ENCODE peak calls at places on chromosomes 3 and 15, in ten cellular contexts. I is NCI-H2081 treated with DMSO at 0.1 percent for 48 hours; D is stimulated activated CD8-positive, alpha-beta memory T cell treated with anti-CD3 and anti-CD28 coated beads, Interleukin-4, amount 100 ng/mL, for 24 hours; M is heart left ventricle; P is CD4-positive, alpha-beta T cell; C is PC-9; R is activated T-cell treated with anti-CD3 and anti-CD28 coated beads for 4 hours; X is H54; H is GM04504; W is activated CD4-positive, alpha-beta T cell treated with anti-CD3 and anti-CD28 coated beads for 48 hours. N is an unnamed sample.

GRCh38 chr3:51703026-51703775 is 3.7 kb upstream of the GRM2 start:
- DNase-seq in I (no peak), D (no peak), M (peak), P (no peak), C (no peak), R (no peak), X (no peak), H (no peak), W (no peak), N (no peak)

GRCh38 chr3:129890125-129890524 is 3.4 kb downstream of the TMCC1 start:
- DNase-seq in I (no peak), D (no peak), M (no peak), P (no peak), C (no peak), R (no peak), X (no peak), H (no peak), W (no peak), N (no peak)

GRCh38 chr3:42707620-42708355 is 5.2 kb upstream of the HHATL start:
- DNase-seq in I (no peak), D (no peak), M (no peak), P (no peak), C (no peak), R (no peak), X (no peak), H (no peak), W (no peak), N (no peak)

GRCh38 chr15:63212050-63212973 is 22.9 kb downstream of the RAB8B start:
- DNase-seq in I (no peak), D (no peak), M (no peak), P (no peak), C (peak), R (no peak), X (no peak), H (peak), W (peak), N (no peak)

GRCh38 chr3:13884851-13885703 is 5.2 kb upstream of the WNT7A start:
- DNase-seq in I (no peak), D (no peak), M (no peak), P (peak), C (peak), R (peak), X (peak), H (no peak), W (peak), N (no peak)

GRCh38 chr3:52221141-52221562 is 4.3 kb downstream of the TLR9 start:
- DNase-seq in I (no peak), D (no peak), M (no peak), P (no peak), C (no peak), R (no peak), X (no peak), H (no peak), W (no peak), N (no peak)

GRCh38 chr3:112646623-112647022 is 5.7 kb upstream of the CCDC80 start:
- DNase-seq in I (no peak), D (no peak), M (no peak), P (no peak), C (peak), R (no peak), X (no peak), H (no peak), W (no peak), N (no peak)

GRCh38 chr3:68162644-68163043 is 508.2 kb upstream of the SUCLG2 start:
- DNase-seq in I (no peak), D (no peak), M (no peak), P (no peak), C (no peak), R (no peak), X (no peak), H (no peak), W (no peak), N (no peak)

GRCh38 chr3:17747184-17747889 is 4.9 kb upstream of the TBC1D5 start:
- DNase-seq in I (no peak), D (no peak), M (no peak), P (no peak), C (no peak), R (no peak), X (no peak), H (no peak), W (no peak), N (no peak)

GRCh38 chr3:8884630-8885290 is 78.5 kb downstream of the RAD18 start:
- DNase-seq in I (no peak), D (no peak), M (no peak), P (no peak), C (no peak), R (no peak), X (no peak), H (no peak), W (no peak), N (no peak)

GRCh38 chr3:111729087-111729846 is 129.8 kb upstream of the PHLDB2 start:
- DNase-seq in I (no peak), D (no peak), M (peak), P (no peak), C (peak), R (no peak), X (no peak), H (peak), W (no peak), N (no peak)

GRCh38 chr15:39426552-39427532 is 154.0 kb upstream of the THBS1 start:
- DNase-seq in I (no peak), D (peak), M (peak), P (peak), C (no peak), R (peak), X (peak), H (peak), W (peak), N (no peak)

GRCh38 chr15:63381301-63382192 is at the start of gene CA12:
- DNase-seq in I (no peak), D (no peak), M (no peak), P (no peak), C (peak), R (no peak), X (no peak), H (no peak), W (peak), N (no peak)

GRCh38 chr3:186668426-186668825 is 2.6 kb downstream of the HRG start:
- DNase-seq in I (no peak), D (no peak), M (no peak), P (no peak), C (no peak), R (no peak), X (no peak), H (no peak), W (no peak), N (no peak)

GRCh38 chr3:70824785-70825184 is 512.3 kb upstream of the MDFIC2 start:
- DNase-seq in I (no peak), D (no peak), M (no peak), P (no peak), C (no peak), R (no peak), X (no peak), H (peak), W (no peak), N (no peak)

GRCh38 chr15:49279481-49280186 is 109.6 kb downstream of the GALK2 start:
- DNase-seq in I (no peak), D (no peak), M (no peak), P (no peak), C (no peak), R (no peak), X (no peak), H (no peak), W (no peak), N (no peak)

GRCh38 chr3:155204851-155205250 is 88.6 kb downstream of the STRIT1 start:
- DNase-seq in I (no peak), D (no peak), M (no peak), P (no peak), C (no peak), R (no peak), X (no peak), H (no peak), W (no peak), N (no peak)

GRCh38 chr15:42110367-42110766 is 16.0 kb upstream of the PLA2G4D start:
- DNase-seq in I (no peak), D (no peak), M (no peak), P (no peak), C (no peak), R (no peak), X (no peak), H (no peak), W (no peak), N (no peak)

GRCh38 chr3:185332026-185332735 is 30.8 kb upstream of the MAP3K13 start:
- DNase-seq in I (peak), D (no peak), M (no peak), P (no peak), C (no peak), R (no peak), X (no peak), H (peak), W (no peak), N (no peak)

GRCh38 chr15:31866248-31866647 is 164.1 kb upstream of the CHRNA7 start:
- DNase-seq in I (no peak), D (no peak), M (no peak), P (no peak), C (no peak), R (no peak), X (no peak), H (no peak), W (no peak), N (no peak)

GRCh38 chr3:17749281-17749680 is 6.8 kb upstream of the TBC1D5 start:
- DNase-seq in I (no peak), D (no peak), M (no peak), P (no peak), C (no peak), R (no peak), X (no peak), H (no peak), W (peak), N (no peak)

GRCh38 chr15:78056714-78057269 is 20.7 kb downstream of the TBC1D2B start:
- DNase-seq in I (no peak), D (no peak), M (no peak), P (peak), C (no peak), R (no peak), X (no peak), H (no peak), W (no peak), N (no peak)

GRCh38 chr15:24956131-24956838 is 1.5 kb downstream of the SNRPN start:
- DNase-seq in I (peak), D (peak), M (peak), P (peak), C (peak), R (peak), X (peak), H (no peak), W (peak), N (peak)

GRCh38 chr3:123365450-123366143 is 83.3 kb downstream of the ADCY5 start:
- DNase-seq in I (no peak), D (no peak), M (no peak), P (no peak), C (peak), R (no peak), X (peak), H (no peak), W (no peak), N (no peak)

GRCh38 chr3:139935071-139935865 is at the start of gene CLSTN2:
- DNase-seq in I (peak), D (no peak), M (peak), P (no peak), C (no peak), R (no peak), X (no peak), H (no peak), W (peak), N (no peak)

GRCh38 chr3:21620511-21621395 is 130.3 kb downstream of the ZNF385D start:
- DNase-seq in I (no peak), D (no peak), M (no peak), P (no peak), C (no peak), R (no peak), X (peak), H (no peak), W (no peak), N (no peak)

GRCh38 chr15:29063646-29064045 is 177.9 kb downstream of the APBA2 start:
- DNase-seq in I (no peak), D (no peak), M (no peak), P (no peak), C (no peak), R (no peak), X (no peak), H (no peak), W (no peak), N (no peak)

GRCh38 chr3:186361612-186362408 is at the start of gene DGKG:
- DNase-seq in I (no peak), D (peak), M (peak), P (no peak), C (no peak), R (no peak), X (peak), H (no peak), W (peak), N (no peak)

GRCh38 chr3:41362638-41363559 is 163.6 kb downstream of the CTNNB1 start:
- DNase-seq in I (no peak), D (no peak), M (no peak), P (no peak), C (no peak), R (no peak), X (no peak), H (no peak), W (no peak), N (peak)

GRCh38 chr3:141845407-141846049 is 30.9 kb upstream of the ATP1B3 start:
- DNase-seq in I (no peak), D (peak), M (no peak), P (peak), C (no peak), R (no peak), X (no peak), H (no peak), W (peak), N (peak)

GRCh38 chr3:108100906-108101305 is 10.1 kb upstream of the CD47 start:
- DNase-seq in I (peak), D (no peak), M (no peak), P (no peak), C (no peak), R (peak), X (no peak), H (no peak), W (peak), N (no peak)

GRCh38 chr15:31752363-31752762 is 278.0 kb upstream of the CHRNA7 start:
- DNase-seq in I (no peak), D (no peak), M (no peak), P (no peak), C (no peak), R (no peak), X (no peak), H (no peak), W (no peak), N (no peak)

GRCh38 chr3:31240894-31241293 is 291.8 kb upstream of the STT3B start:
- DNase-seq in I (no peak), D (no peak), M (no peak), P (no peak), C (no peak), R (no peak), X (no peak), H (no peak), W (no peak), N (no peak)

GRCh38 chr15:67329984-67330733 is 75.6 kb downstream of the IQCH start:
- DNase-seq in I (no peak), D (no peak), M (no peak), P (no peak), C (no peak), R (no peak), X (no peak), H (no peak), W (no peak), N (no peak)

GRCh38 chr3:187063286-187064081 is 75.8 kb downstream of the RPL39L start:
- DNase-seq in I (no peak), D (no peak), M (no peak), P (no peak), C (peak), R (no peak), X (no peak), H (no peak), W (peak), N (no peak)

GRCh38 chr15:86082619-86083377 is 3.1 kb downstream of the AGBL1 start:
- DNase-seq in I (no peak), D (no peak), M (no peak), P (no peak), C (no peak), R (no peak), X (no peak), H (no peak), W (peak), N (no peak)

GRCh38 chr3:178352300-178353021 is 183.8 kb upstream of the KCNMB2 start:
- DNase-seq in I (no peak), D (no peak), M (no peak), P (no peak), C (peak), R (no peak), X (no peak), H (peak), W (no peak), N (peak)

GRCh38 chr3:122969585-122970453 is 57.7 kb downstream of the SEMA5B start:
- DNase-seq in I (no peak), D (no peak), M (no peak), P (no peak), C (peak), R (no peak), X (no peak), H (peak), W (no peak), N (no peak)

GRCh38 chr3:32414527-32415202 is 23.0 kb downstream of the CMTM7 start:
- DNase-seq in I (no peak), D (no peak), M (no peak), P (peak), C (no peak), R (no peak), X (no peak), H (no peak), W (peak), N (no peak)